ENCODE peak calls at places on chromosomes 13 and 19, in ten cellular contexts. One of them, this sample, is unnamed. For H3K27me3, the result is how much of the 10 kb centered on the place peaks cover.

GRCh38 chr19:33248104-33248503 is 22.5 kb upstream of the SLC7A10 start:
- DNase-seq in DND-41: no peak
- DNase-seq in GM12878: no peak
- DNase-seq in endothelial cell of umbilical vein: no peak
- DNase-seq in fibroblast of lung: no peak
- DNase-seq in PC-3: no peak
- DNase-seq in H1: no peak
- DNase-seq in mammary epithelial cell: no peak
- DNase-seq in neural progenitor cell: no peak
- DNase-seq in IMR-90: no peak
- DNase-seq in this sample: no peak

GRCh38 chr13:51848674-51849073 is 3.7 kb upstream of the TMEM272 start:
- DNase-seq in neural progenitor cell: no peak
- DNase-seq in H1: no peak
- DNase-seq in GM12878: no peak
- DNase-seq in DND-41: no peak
- DNase-seq in PC-3: peak
- DNase-seq in fibroblast of lung: peak
- DNase-seq in IMR-90: peak
- DNase-seq in mammary epithelial cell: no peak
- DNase-seq in endothelial cell of umbilical vein: peak
- DNase-seq in this sample: peak

GRCh38 chr13:101417043-101417406 is 717 bp upstream of the NALCN start:
- DNase-seq in IMR-90: peak
- DNase-seq in endothelial cell of umbilical vein: no peak
- DNase-seq in fibroblast of lung: peak
- DNase-seq in neural progenitor cell: peak
- DNase-seq in mammary epithelial cell: peak
- DNase-seq in GM12878: no peak
- DNase-seq in PC-3: peak
- DNase-seq in DND-41: no peak
- DNase-seq in H1: no peak
- DNase-seq in this sample: peak

GRCh38 chr19:46297700-46298476 is 1.0 kb downstream of the HIF3A start:
- DNase-seq in DND-41: no peak
- DNase-seq in mammary epithelial cell: no peak
- DNase-seq in endothelial cell of umbilical vein: peak
- DNase-seq in H1: peak
- DNase-seq in GM12878: no peak
- DNase-seq in IMR-90: no peak
- DNase-seq in fibroblast of lung: no peak
- DNase-seq in PC-3: no peak
- DNase-seq in neural progenitor cell: peak
- DNase-seq in this sample: peak

GRCh38 chr19:11482384-11483050 is 1.7 kb upstream of the ELAVL3 start:
- DNase-seq in DND-41: no peak
- DNase-seq in PC-3: peak
- DNase-seq in endothelial cell of umbilical vein: peak
- DNase-seq in GM12878: peak
- DNase-seq in fibroblast of lung: peak
- DNase-seq in IMR-90: peak
- DNase-seq in neural progenitor cell: peak
- DNase-seq in mammary epithelial cell: peak
- DNase-seq in H1: peak
- DNase-seq in this sample: peak

GRCh38 chr13:66835040-66835628 is 395.0 kb downstream of the PCDH9 start:
- DNase-seq in DND-41: no peak
- DNase-seq in H1: no peak
- DNase-seq in fibroblast of lung: peak
- DNase-seq in endothelial cell of umbilical vein: peak
- DNase-seq in neural progenitor cell: peak
- DNase-seq in GM12878: no peak
- DNase-seq in IMR-90: peak
- DNase-seq in PC-3: no peak
- DNase-seq in mammary epithelial cell: no peak
- DNase-seq in this sample: no peak

GRCh38 chr19:39544201-39544903 is 4.4 kb upstream of the EID2 start:
- DNase-seq in IMR-90: peak
- DNase-seq in fibroblast of lung: peak
- DNase-seq in DND-41: no peak
- DNase-seq in PC-3: no peak
- DNase-seq in GM12878: no peak
- DNase-seq in mammary epithelial cell: peak
- DNase-seq in neural progenitor cell: no peak
- DNase-seq in endothelial cell of umbilical vein: no peak
- DNase-seq in H1: no peak
- DNase-seq in this sample: no peak

GRCh38 chr13:106566682-106567420 is 1.1 kb downstream of the ARGLU1 start:
- DNase-seq in PC-3: peak
- DNase-seq in endothelial cell of umbilical vein: peak
- DNase-seq in fibroblast of lung: peak
- DNase-seq in mammary epithelial cell: peak
- DNase-seq in neural progenitor cell: peak
- DNase-seq in H1: no peak
- DNase-seq in IMR-90: peak
- DNase-seq in GM12878: no peak
- DNase-seq in DND-41: peak
- DNase-seq in this sample: peak

GRCh38 chr19:50724522-50725217 is 1.5 kb downstream of the CLEC11A start:
- DNase-seq in GM12878: peak
- DNase-seq in mammary epithelial cell: peak
- DNase-seq in H1: peak
- DNase-seq in IMR-90: peak
- DNase-seq in PC-3: peak
- DNase-seq in DND-41: peak
- DNase-seq in neural progenitor cell: peak
- DNase-seq in fibroblast of lung: peak
- DNase-seq in endothelial cell of umbilical vein: peak
- DNase-seq in this sample: peak

GRCh38 chr19:2636897-2637683 is 65.4 kb downstream of the GNG7 start:
- DNase-seq in neural progenitor cell: peak
- DNase-seq in DND-41: peak
- DNase-seq in fibroblast of lung: peak
- DNase-seq in GM12878: no peak
- DNase-seq in mammary epithelial cell: no peak
- DNase-seq in endothelial cell of umbilical vein: peak
- DNase-seq in H1: peak
- DNase-seq in IMR-90: peak
- DNase-seq in PC-3: peak
- DNase-seq in this sample: peak

GRCh38 chr13:57630661-57631606 is 610 bp upstream of the PCDH17 start:
- DNase-seq in mammary epithelial cell: peak
- DNase-seq in DND-41: no peak
- DNase-seq in H1: peak
- DNase-seq in GM12878: no peak
- DNase-seq in IMR-90: no peak
- DNase-seq in fibroblast of lung: peak
- DNase-seq in PC-3: peak
- DNase-seq in neural progenitor cell: peak
- DNase-seq in endothelial cell of umbilical vein: peak
- DNase-seq in this sample: peak

GRCh38 chr13:113724016-113724758 is 34.8 kb upstream of the TMEM255B start:
- DNase-seq in IMR-90: no peak
- DNase-seq in DND-41: no peak
- DNase-seq in H1: no peak
- DNase-seq in endothelial cell of umbilical vein: no peak
- DNase-seq in PC-3: no peak
- DNase-seq in fibroblast of lung: no peak
- DNase-seq in neural progenitor cell: no peak
- DNase-seq in mammary epithelial cell: no peak
- DNase-seq in GM12878: no peak
- DNase-seq in this sample: no peak

GRCh38 chr19:28963481-28964245 is 249.3 kb downstream of the UQCRFS1 start:
- DNase-seq in mammary epithelial cell: no peak
- DNase-seq in endothelial cell of umbilical vein: no peak
- DNase-seq in H1: no peak
- DNase-seq in GM12878: no peak
- DNase-seq in neural progenitor cell: no peak
- DNase-seq in DND-41: no peak
- DNase-seq in IMR-90: peak
- DNase-seq in fibroblast of lung: no peak
- DNase-seq in PC-3: no peak
- DNase-seq in this sample: no peak

GRCh38 chr13:85313761-85314503 is 485.3 kb downstream of the SLITRK6 start:
- DNase-seq in PC-3: peak
- DNase-seq in mammary epithelial cell: peak
- DNase-seq in GM12878: no peak
- DNase-seq in neural progenitor cell: no peak
- DNase-seq in H1: no peak
- DNase-seq in IMR-90: peak
- DNase-seq in DND-41: no peak
- DNase-seq in endothelial cell of umbilical vein: peak
- DNase-seq in fibroblast of lung: peak
- DNase-seq in this sample: no peak

GRCh38 chr19:50417138-50417849 is 1.4 kb upstream of the SPIB start:
- DNase-seq in GM12878: no peak
- DNase-seq in endothelial cell of umbilical vein: no peak
- DNase-seq in fibroblast of lung: no peak
- DNase-seq in DND-41: no peak
- DNase-seq in H1: no peak
- DNase-seq in IMR-90: no peak
- DNase-seq in PC-3: peak
- DNase-seq in neural progenitor cell: no peak
- DNase-seq in mammary epithelial cell: no peak
- DNase-seq in this sample: no peak

GRCh38 chr19:43575955-43576451 is 402 bp downstream of the PINLYP start:
- DNase-seq in endothelial cell of umbilical vein: peak
- DNase-seq in mammary epithelial cell: peak
- DNase-seq in fibroblast of lung: no peak
- DNase-seq in PC-3: no peak
- DNase-seq in H1: no peak
- DNase-seq in IMR-90: no peak
- DNase-seq in GM12878: no peak
- DNase-seq in neural progenitor cell: no peak
- DNase-seq in DND-41: no peak
- DNase-seq in this sample: peak

GRCh38 chr13:19759669-19760068 is 23.1 kb downstream of the PSPC1 start:
- DNase-seq in fibroblast of lung: no peak
- DNase-seq in neural progenitor cell: no peak
- DNase-seq in GM12878: no peak
- DNase-seq in mammary epithelial cell: no peak
- DNase-seq in H1: no peak
- DNase-seq in DND-41: no peak
- DNase-seq in endothelial cell of umbilical vein: no peak
- DNase-seq in PC-3: peak
- DNase-seq in IMR-90: peak
- DNase-seq in this sample: no peak

GRCh38 chr13:110811008-110811720 is 97.7 kb downstream of the ING1 start:
- DNase-seq in DND-41: no peak
- DNase-seq in neural progenitor cell: no peak
- DNase-seq in endothelial cell of umbilical vein: no peak
- DNase-seq in PC-3: no peak
- DNase-seq in mammary epithelial cell: no peak
- DNase-seq in IMR-90: no peak
- DNase-seq in fibroblast of lung: no peak
- DNase-seq in GM12878: no peak
- DNase-seq in H1: peak
- DNase-seq in this sample: no peak
- H3K27me3 ChIP-seq in DND-41: under half
- H3K27me3 ChIP-seq in neural progenitor cell: under half
- H3K27me3 ChIP-seq in endothelial cell of umbilical vein: under half
- H3K27me3 ChIP-seq in PC-3: under half
- H3K27me3 ChIP-seq in mammary epithelial cell: under half
- H3K27me3 ChIP-seq in IMR-90: under half
- H3K27me3 ChIP-seq in fibroblast of lung: under half
- H3K27me3 ChIP-seq in GM12878: under half
- H3K27me3 ChIP-seq in H1: under half
- H3K27me3 ChIP-seq in this sample: under half

GRCh38 chr13:112670118-112670517 is 19.7 kb upstream of the ATP11A start:
- DNase-seq in H1: no peak
- DNase-seq in neural progenitor cell: no peak
- DNase-seq in GM12878: no peak
- DNase-seq in DND-41: no peak
- DNase-seq in fibroblast of lung: no peak
- DNase-seq in mammary epithelial cell: no peak
- DNase-seq in endothelial cell of umbilical vein: no peak
- DNase-seq in IMR-90: no peak
- DNase-seq in PC-3: no peak
- DNase-seq in this sample: peak
- TF ChIP-seq CTCF in H1: peak
- TF ChIP-seq CTCF in neural progenitor cell: no peak
- TF ChIP-seq CTCF in GM12878: no peak
- TF ChIP-seq CTCF in DND-41: no peak
- TF ChIP-seq CTCF in fibroblast of lung: no peak
- TF ChIP-seq CTCF in mammary epithelial cell: no peak
- TF ChIP-seq CTCF in endothelial cell of umbilical vein: no peak
- TF ChIP-seq CTCF in IMR-90: no peak
- TF ChIP-seq CTCF in PC-3: no peak
- TF ChIP-seq CTCF in this sample: no peak

DNA sequence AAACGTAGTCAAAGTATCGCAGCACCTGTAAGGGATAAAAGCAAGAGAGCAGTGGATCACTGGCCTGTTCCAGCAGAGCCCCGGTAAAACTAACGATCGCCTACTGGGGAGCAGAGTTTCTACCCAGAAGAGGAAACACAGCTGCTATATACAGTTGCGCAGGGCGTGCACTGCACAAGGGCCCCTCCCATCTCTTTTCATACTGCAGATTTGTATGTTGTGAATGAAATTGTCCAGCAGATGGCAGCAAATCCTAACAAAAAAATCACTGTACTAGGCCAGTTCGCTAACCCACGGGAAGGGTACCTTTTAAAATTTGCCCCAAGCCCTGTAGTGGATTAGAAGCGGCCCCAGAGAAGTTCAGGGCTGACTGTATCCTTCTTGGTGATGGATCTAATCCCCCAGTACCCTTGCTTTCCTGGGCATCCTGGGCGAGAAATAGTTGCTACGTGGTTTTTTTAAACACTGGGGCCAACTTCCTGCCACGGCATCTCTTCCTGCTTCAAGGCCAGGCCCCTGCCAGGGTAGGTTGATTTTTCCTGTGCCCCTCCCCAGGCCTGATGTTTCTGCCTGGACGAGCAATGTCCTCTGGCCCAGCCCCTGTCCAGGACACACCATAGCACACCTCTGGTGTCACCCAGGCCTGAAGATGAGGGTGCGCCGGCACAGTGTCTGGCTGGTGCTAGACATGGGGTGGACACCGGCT is 127.0 kb downstream of the IER2 start:
- DNase-seq in fibroblast of lung: peak
- DNase-seq in IMR-90: peak
- DNase-seq in PC-3: peak
- DNase-seq in endothelial cell of umbilical vein: peak
- DNase-seq in GM12878: peak
- DNase-seq in neural progenitor cell: peak
- DNase-seq in H1: peak
- DNase-seq in DND-41: peak
- DNase-seq in mammary epithelial cell: peak
- DNase-seq in this sample: no peak
- H2AFZ ChIP-seq in fibroblast of lung: peak
- H2AFZ ChIP-seq in IMR-90: peak
- H2AFZ ChIP-seq in PC-3: peak
- H2AFZ ChIP-seq in endothelial cell of umbilical vein: peak
- H2AFZ ChIP-seq in GM12878: peak
- H2AFZ ChIP-seq in neural progenitor cell: no peak
- H2AFZ ChIP-seq in H1: no peak
- H2AFZ ChIP-seq in DND-41: peak
- H2AFZ ChIP-seq in mammary epithelial cell: peak
- H2AFZ ChIP-seq in this sample: peak

DNA sequence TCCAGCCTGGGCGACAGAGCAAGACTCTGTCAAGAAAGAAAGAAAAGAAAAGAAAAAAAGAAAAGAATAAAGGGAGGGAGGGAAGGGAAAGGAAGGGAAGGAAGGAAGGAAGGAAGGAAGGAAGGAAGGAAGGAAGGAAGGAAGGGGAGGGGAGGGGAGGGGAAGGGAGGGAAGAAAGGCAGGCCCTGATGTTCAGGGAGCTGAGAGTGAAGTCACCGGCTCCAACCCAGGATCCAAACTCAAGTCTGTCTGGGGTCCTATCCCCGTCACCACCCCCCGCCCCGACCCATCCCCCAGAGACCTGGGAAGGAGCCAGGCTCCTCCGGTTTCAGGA is 5.8 kb upstream of the RDH13 start:
- DNase-seq in endothelial cell of umbilical vein: no peak
- DNase-seq in PC-3: no peak
- DNase-seq in mammary epithelial cell: no peak
- DNase-seq in fibroblast of lung: no peak
- DNase-seq in GM12878: no peak
- DNase-seq in DND-41: no peak
- DNase-seq in neural progenitor cell: no peak
- DNase-seq in H1: no peak
- DNase-seq in IMR-90: no peak
- DNase-seq in this sample: no peak
- H3K27me3 ChIP-seq in endothelial cell of umbilical vein: under half
- H3K27me3 ChIP-seq in PC-3: under half
- H3K27me3 ChIP-seq in mammary epithelial cell: under half
- H3K27me3 ChIP-seq in fibroblast of lung: under half
- H3K27me3 ChIP-seq in GM12878: under half
- H3K27me3 ChIP-seq in DND-41: under half
- H3K27me3 ChIP-seq in neural progenitor cell: half or more
- H3K27me3 ChIP-seq in H1: half or more
- H3K27me3 ChIP-seq in IMR-90: under half
- H3K27me3 ChIP-seq in this sample: under half

This sample was measured in osteoblast.